ENCODE peak calls at places on chromosomes 7 and 10, in four cellular contexts. One of them, this sample, is unnamed.

GRCh38 chr7:14457567-14458453 is 444.7 kb downstream of the DGKB start:
- DNase-seq in H9: peak
- DNase-seq in IMR-90: peak
- DNase-seq in neuronal stem cell: peak
- DNase-seq in this sample: peak

GRCh38 chr7:105759670-105760548 is 116.5 kb downstream of the ATXN7L1 start:
- DNase-seq in H9: no peak
- DNase-seq in IMR-90: peak
- DNase-seq in neuronal stem cell: no peak
- DNase-seq in this sample: no peak

GRCh38 chr7:17716816-17717215 is 223.5 kb downstream of the SNX13 start:
- DNase-seq in H9: no peak
- DNase-seq in IMR-90: no peak
- DNase-seq in neuronal stem cell: no peak
- DNase-seq in this sample: peak

GRCh38 chr10:12644380-12645144 is 295.2 kb downstream of the CAMK1D start:
- DNase-seq in H9: no peak
- DNase-seq in IMR-90: no peak
- DNase-seq in neuronal stem cell: no peak
- DNase-seq in this sample: no peak

GRCh38 chr10:34916368-34916767 is 101.3 kb upstream of the PARD3 start:
- DNase-seq in H9: no peak
- DNase-seq in IMR-90: peak
- DNase-seq in neuronal stem cell: no peak
- DNase-seq in this sample: no peak

GRCh38 chr7:51350195-51350896 is 33.7 kb upstream of the COBL start:
- DNase-seq in H9: no peak
- DNase-seq in IMR-90: no peak
- DNase-seq in neuronal stem cell: no peak
- DNase-seq in this sample: no peak

GRCh38 chr7:147711429-147711828 is 879.1 kb upstream of the C7orf33 start:
- DNase-seq in H9: no peak
- DNase-seq in IMR-90: no peak
- DNase-seq in neuronal stem cell: no peak
- DNase-seq in this sample: no peak

GRCh38 chr7:30459591-30460245 is 18.9 kb downstream of the NOD1 start:
- DNase-seq in H9: no peak
- DNase-seq in IMR-90: peak
- DNase-seq in neuronal stem cell: no peak
- DNase-seq in this sample: no peak

GRCh38 chr7:64463636-64464375 is 99.1 kb downstream of the ZNF680 start:
- DNase-seq in H9: no peak
- DNase-seq in IMR-90: peak
- DNase-seq in neuronal stem cell: no peak
- DNase-seq in this sample: no peak

GRCh38 chr10:99467236-99467999 is 37.0 kb upstream of the GOT1 start:
- DNase-seq in H9: no peak
- DNase-seq in IMR-90: peak
- DNase-seq in neuronal stem cell: no peak
- DNase-seq in this sample: peak

GRCh38 chr10:60963441-60964256 is 19.7 kb upstream of the RHOBTB1 start:
- DNase-seq in H9: no peak
- DNase-seq in IMR-90: peak
- DNase-seq in neuronal stem cell: no peak
- DNase-seq in this sample: peak

GRCh38 chr10:70331486-70332268 is 47.9 kb upstream of the NPFFR1 start:
- DNase-seq in H9: no peak
- DNase-seq in IMR-90: peak
- DNase-seq in neuronal stem cell: no peak
- DNase-seq in this sample: peak

GRCh38 chr7:65509368-65510186 is 135.9 kb downstream of the ZNF92 start:
- DNase-seq in H9: no peak
- DNase-seq in IMR-90: no peak
- DNase-seq in neuronal stem cell: peak
- DNase-seq in this sample: peak

GRCh38 chr10:75512534-75512933 is 81.1 kb downstream of the LRMDA start:
- DNase-seq in H9: peak
- DNase-seq in IMR-90: no peak
- DNase-seq in neuronal stem cell: no peak
- DNase-seq in this sample: peak

GRCh38 chr10:4736608-4737007 is 89.4 kb upstream of the AKR1E2 start:
- DNase-seq in H9: no peak
- DNase-seq in IMR-90: no peak
- DNase-seq in neuronal stem cell: no peak
- DNase-seq in this sample: no peak

GRCh38 chr10:62149621-62150020 is 119.0 kb downstream of the RTKN2 start:
- DNase-seq in H9: no peak
- DNase-seq in IMR-90: no peak
- DNase-seq in neuronal stem cell: no peak
- DNase-seq in this sample: no peak

GRCh38 chr7:44411306-44411705 is 79.2 kb downstream of the NUDCD3 start:
- DNase-seq in H9: no peak
- DNase-seq in IMR-90: no peak
- DNase-seq in neuronal stem cell: no peak
- DNase-seq in this sample: no peak

GRCh38 chr10:3720228-3721019 is 64.6 kb downstream of the KLF6 start:
- DNase-seq in H9: no peak
- DNase-seq in IMR-90: peak
- DNase-seq in neuronal stem cell: no peak
- DNase-seq in this sample: no peak

GRCh38 chr7:157337316-157338149 is 729 bp downstream of the DNAJB6 start:
- DNase-seq in H9: no peak
- DNase-seq in IMR-90: peak
- DNase-seq in neuronal stem cell: no peak
- DNase-seq in this sample: peak

GRCh38 chr7:30925913-30926312 is 14.3 kb downstream of the AQP1 start:
- DNase-seq in H9: peak
- DNase-seq in IMR-90: no peak
- DNase-seq in neuronal stem cell: no peak
- DNase-seq in this sample: no peak

GRCh38 chr10:77533156-77533886 is 104.3 kb downstream of the KCNMA1 start:
- DNase-seq in H9: no peak
- DNase-seq in IMR-90: no peak
- DNase-seq in neuronal stem cell: no peak
- DNase-seq in this sample: no peak

GRCh38 chr10:50503661-50504320 is 120.0 kb downstream of the SGMS1 start:
- DNase-seq in H9: no peak
- DNase-seq in IMR-90: no peak
- DNase-seq in neuronal stem cell: no peak
- DNase-seq in this sample: peak
- H2BK15ac ChIP-seq in H9: no peak
- H2BK15ac ChIP-seq in IMR-90: no peak
- H2BK15ac ChIP-seq in neuronal stem cell: no peak
- H2BK15ac ChIP-seq in this sample: no peak

GRCh38 chr10:59829024-59829423 is 75.8 kb upstream of the MRLN start:
- DNase-seq in H9: no peak
- DNase-seq in IMR-90: peak
- DNase-seq in neuronal stem cell: no peak
- DNase-seq in this sample: no peak
- H2BK15ac ChIP-seq in H9: no peak
- H2BK15ac ChIP-seq in IMR-90: no peak
- H2BK15ac ChIP-seq in neuronal stem cell: no peak
- H2BK15ac ChIP-seq in this sample: no peak

GRCh38 chr10:21509391-21510217 is 15.9 kb downstream of the SKIDA1 start:
- DNase-seq in H9: no peak
- DNase-seq in IMR-90: no peak
- DNase-seq in neuronal stem cell: no peak
- DNase-seq in this sample: peak
- H2BK15ac ChIP-seq in H9: no peak
- H2BK15ac ChIP-seq in IMR-90: no peak
- H2BK15ac ChIP-seq in neuronal stem cell: peak
- H2BK15ac ChIP-seq in this sample: peak

GRCh38 chr10:129532838-129533237 is 65.8 kb downstream of the MGMT start:
- DNase-seq in H9: no peak
- DNase-seq in IMR-90: no peak
- DNase-seq in neuronal stem cell: no peak
- DNase-seq in this sample: no peak
- H2BK15ac ChIP-seq in H9: no peak
- H2BK15ac ChIP-seq in IMR-90: no peak
- H2BK15ac ChIP-seq in neuronal stem cell: peak
- H2BK15ac ChIP-seq in this sample: no peak

GRCh38 chr10:124516181-124516580 is 54.6 kb downstream of the LHPP start:
- DNase-seq in H9: no peak
- DNase-seq in IMR-90: no peak
- DNase-seq in neuronal stem cell: no peak
- DNase-seq in this sample: no peak
- H2BK15ac ChIP-seq in H9: no peak
- H2BK15ac ChIP-seq in IMR-90: no peak
- H2BK15ac ChIP-seq in neuronal stem cell: no peak
- H2BK15ac ChIP-seq in this sample: no peak

GRCh38 chr10:125992244-125992643 is 95.9 kb downstream of the FANK1 start:
- DNase-seq in H9: no peak
- DNase-seq in IMR-90: no peak
- DNase-seq in neuronal stem cell: no peak
- DNase-seq in this sample: peak

GRCh38 chr10:125989791-125990190 is 93.4 kb downstream of the FANK1 start:
- DNase-seq in H9: no peak
- DNase-seq in IMR-90: no peak
- DNase-seq in neuronal stem cell: no peak
- DNase-seq in this sample: no peak

GRCh38 chr10:125994601-125995000 is 98.2 kb downstream of the FANK1 start:
- DNase-seq in H9: no peak
- DNase-seq in IMR-90: no peak
- DNase-seq in neuronal stem cell: no peak
- DNase-seq in this sample: no peak

GRCh38 chr10:125995726-125996304 is 99.5 kb downstream of the FANK1 start:
- DNase-seq in H9: no peak
- DNase-seq in IMR-90: no peak
- DNase-seq in neuronal stem cell: no peak
- DNase-seq in this sample: no peak

GRCh38 chr10:125991009-125991788 is 94.8 kb downstream of the FANK1 start:
- DNase-seq in H9: no peak
- DNase-seq in IMR-90: no peak
- DNase-seq in neuronal stem cell: no peak
- DNase-seq in this sample: no peak
- H2BK15ac ChIP-seq in H9: no peak
- H2BK15ac ChIP-seq in IMR-90: no peak
- H2BK15ac ChIP-seq in neuronal stem cell: no peak
- H2BK15ac ChIP-seq in this sample: no peak

GRCh38 chr7:2154831-2155230 is 77.9 kb downstream of the MAD1L1 start:
- DNase-seq in H9: no peak
- DNase-seq in IMR-90: no peak
- DNase-seq in neuronal stem cell: no peak
- DNase-seq in this sample: no peak
- H2BK15ac ChIP-seq in H9: no peak
- H2BK15ac ChIP-seq in IMR-90: no peak
- H2BK15ac ChIP-seq in neuronal stem cell: no peak
- H2BK15ac ChIP-seq in this sample: no peak

GRCh38 chr7:4682621-4683042 is 537 bp downstream of the FOXK1 start:
- DNase-seq in H9: peak
- DNase-seq in IMR-90: peak
- DNase-seq in neuronal stem cell: no peak
- DNase-seq in this sample: peak

GRCh38 chr7:4681922-4682620 is at the start of gene FOXK1:
- DNase-seq in H9: peak
- DNase-seq in IMR-90: peak
- DNase-seq in neuronal stem cell: peak
- DNase-seq in this sample: peak

GRCh38 chr7:4684826-4685225 is 2.7 kb downstream of the FOXK1 start:
- DNase-seq in H9: no peak
- DNase-seq in IMR-90: no peak
- DNase-seq in neuronal stem cell: no peak
- DNase-seq in this sample: no peak

GRCh38 chr7:4683043-4683883 is 1.2 kb downstream of the FOXK1 start:
- DNase-seq in H9: no peak
- DNase-seq in IMR-90: no peak
- DNase-seq in neuronal stem cell: no peak
- DNase-seq in this sample: no peak

GRCh38 chr7:4683884-4684565 is 1.9 kb downstream of the FOXK1 start:
- DNase-seq in H9: no peak
- DNase-seq in IMR-90: peak
- DNase-seq in neuronal stem cell: no peak
- DNase-seq in this sample: no peak
- H2BK15ac ChIP-seq in H9: no peak
- H2BK15ac ChIP-seq in IMR-90: peak
- H2BK15ac ChIP-seq in neuronal stem cell: no peak
- H2BK15ac ChIP-seq in this sample: no peak